ENCODE peak calls at places on chromosomes 16 and 17, in eight cellular contexts. One of them, this sample, is unnamed.

GRCh38 chr16:23520500-23520899 is 10.2 kb upstream of the GGA2 start:
- DNase-seq in PC-3: no peak
- DNase-seq in neural crest cell: no peak
- DNase-seq in adrenal gland: no peak
- DNase-seq in ovary: no peak
- DNase-seq in tibial artery: no peak
- DNase-seq in DND-41: no peak
- DNase-seq in HCT116: no peak
- DNase-seq in this sample: no peak

GRCh38 chr16:68760671-68761275 is 23.7 kb downstream of the CDH1 start:
- DNase-seq in adrenal gland: no peak
- DNase-seq in tibial artery: no peak
- DNase-seq in PC-3: peak
- DNase-seq in DND-41: no peak
- DNase-seq in HCT116: no peak
- DNase-seq in neural crest cell: no peak
- DNase-seq in ovary: no peak
- DNase-seq in this sample: peak

GRCh38 chr16:70693231-70693671 is 7.4 kb upstream of the MTSS2 start:
- DNase-seq in DND-41: no peak
- DNase-seq in PC-3: no peak
- DNase-seq in adrenal gland: no peak
- DNase-seq in ovary: peak
- DNase-seq in HCT116: no peak
- DNase-seq in tibial artery: peak
- DNase-seq in neural crest cell: no peak
- DNase-seq in this sample: no peak

GRCh38 chr17:7839890-7840260 is 5.9 kb downstream of the KDM6B start:
- DNase-seq in neural crest cell: no peak
- DNase-seq in tibial artery: no peak
- DNase-seq in HCT116: no peak
- DNase-seq in ovary: no peak
- DNase-seq in DND-41: no peak
- DNase-seq in PC-3: no peak
- DNase-seq in adrenal gland: no peak
- DNase-seq in this sample: peak

GRCh38 chr17:11135819-11136218 is 105.2 kb upstream of the SHISA6 start:
- DNase-seq in HCT116: no peak
- DNase-seq in PC-3: no peak
- DNase-seq in DND-41: no peak
- DNase-seq in neural crest cell: no peak
- DNase-seq in adrenal gland: no peak
- DNase-seq in ovary: no peak
- DNase-seq in tibial artery: no peak
- DNase-seq in this sample: no peak

GRCh38 chr17:11803635-11804034 is 193.6 kb downstream of the ZNF18 start:
- DNase-seq in tibial artery: no peak
- DNase-seq in DND-41: no peak
- DNase-seq in ovary: no peak
- DNase-seq in adrenal gland: no peak
- DNase-seq in HCT116: no peak
- DNase-seq in PC-3: no peak
- DNase-seq in neural crest cell: no peak
- DNase-seq in this sample: no peak

GRCh38 chr17:64091571-64091970 is 38.4 kb downstream of the ERN1 start:
- DNase-seq in DND-41: no peak
- DNase-seq in PC-3: no peak
- DNase-seq in neural crest cell: no peak
- DNase-seq in adrenal gland: no peak
- DNase-seq in ovary: no peak
- DNase-seq in tibial artery: no peak
- DNase-seq in HCT116: no peak
- DNase-seq in this sample: no peak

GRCh38 chr16:48963306-48963705 is 318.3 kb downstream of the CBLN1 start:
- DNase-seq in HCT116: peak
- DNase-seq in neural crest cell: no peak
- DNase-seq in PC-3: peak
- DNase-seq in DND-41: no peak
- DNase-seq in ovary: no peak
- DNase-seq in tibial artery: no peak
- DNase-seq in adrenal gland: peak
- DNase-seq in this sample: no peak

GRCh38 chr17:35603674-35604073 is 16.6 kb downstream of the AP2B1 start:
- DNase-seq in DND-41: no peak
- DNase-seq in ovary: no peak
- DNase-seq in tibial artery: no peak
- DNase-seq in neural crest cell: no peak
- DNase-seq in adrenal gland: no peak
- DNase-seq in PC-3: no peak
- DNase-seq in HCT116: no peak
- DNase-seq in this sample: no peak

GRCh38 chr17:81735181-81736102 is 23.4 kb downstream of the SLC25A10 start:
- DNase-seq in HCT116: no peak
- DNase-seq in ovary: peak
- DNase-seq in PC-3: peak
- DNase-seq in tibial artery: no peak
- DNase-seq in adrenal gland: no peak
- DNase-seq in neural crest cell: no peak
- DNase-seq in DND-41: no peak
- DNase-seq in this sample: no peak

GRCh38 chr16:57755061-57755684 is 19.6 kb downstream of the KATNB1 start:
- DNase-seq in HCT116: no peak
- DNase-seq in DND-41: no peak
- DNase-seq in PC-3: no peak
- DNase-seq in neural crest cell: no peak
- DNase-seq in ovary: no peak
- DNase-seq in adrenal gland: no peak
- DNase-seq in tibial artery: no peak
- DNase-seq in this sample: no peak

GRCh38 chr16:12171206-12171605 is 194.7 kb downstream of the SNX29 start:
- DNase-seq in PC-3: no peak
- DNase-seq in DND-41: no peak
- DNase-seq in neural crest cell: no peak
- DNase-seq in tibial artery: no peak
- DNase-seq in HCT116: no peak
- DNase-seq in ovary: no peak
- DNase-seq in adrenal gland: no peak
- DNase-seq in this sample: no peak

GRCh38 chr17:77564278-77564920 is 394.1 kb upstream of the TNRC6C start:
- DNase-seq in adrenal gland: no peak
- DNase-seq in HCT116: no peak
- DNase-seq in tibial artery: peak
- DNase-seq in DND-41: no peak
- DNase-seq in PC-3: no peak
- DNase-seq in ovary: no peak
- DNase-seq in neural crest cell: no peak
- DNase-seq in this sample: no peak

GRCh38 chr16:12057276-12057675 is 80.7 kb downstream of the SNX29 start:
- DNase-seq in PC-3: no peak
- DNase-seq in DND-41: no peak
- DNase-seq in tibial artery: no peak
- DNase-seq in adrenal gland: no peak
- DNase-seq in ovary: no peak
- DNase-seq in HCT116: no peak
- DNase-seq in neural crest cell: no peak
- DNase-seq in this sample: no peak

GRCh38 chr17:9529033-9529748 is 46.4 kb downstream of the STX8 start:
- DNase-seq in tibial artery: no peak
- DNase-seq in PC-3: peak
- DNase-seq in HCT116: no peak
- DNase-seq in neural crest cell: no peak
- DNase-seq in ovary: no peak
- DNase-seq in DND-41: no peak
- DNase-seq in adrenal gland: no peak
- DNase-seq in this sample: no peak

GRCh38 chr17:31313982-31314787 is at the start of gene EVI2B:
- DNase-seq in tibial artery: no peak
- DNase-seq in ovary: no peak
- DNase-seq in HCT116: no peak
- DNase-seq in PC-3: peak
- DNase-seq in neural crest cell: no peak
- DNase-seq in DND-41: no peak
- DNase-seq in adrenal gland: no peak
- DNase-seq in this sample: peak

DNA sequence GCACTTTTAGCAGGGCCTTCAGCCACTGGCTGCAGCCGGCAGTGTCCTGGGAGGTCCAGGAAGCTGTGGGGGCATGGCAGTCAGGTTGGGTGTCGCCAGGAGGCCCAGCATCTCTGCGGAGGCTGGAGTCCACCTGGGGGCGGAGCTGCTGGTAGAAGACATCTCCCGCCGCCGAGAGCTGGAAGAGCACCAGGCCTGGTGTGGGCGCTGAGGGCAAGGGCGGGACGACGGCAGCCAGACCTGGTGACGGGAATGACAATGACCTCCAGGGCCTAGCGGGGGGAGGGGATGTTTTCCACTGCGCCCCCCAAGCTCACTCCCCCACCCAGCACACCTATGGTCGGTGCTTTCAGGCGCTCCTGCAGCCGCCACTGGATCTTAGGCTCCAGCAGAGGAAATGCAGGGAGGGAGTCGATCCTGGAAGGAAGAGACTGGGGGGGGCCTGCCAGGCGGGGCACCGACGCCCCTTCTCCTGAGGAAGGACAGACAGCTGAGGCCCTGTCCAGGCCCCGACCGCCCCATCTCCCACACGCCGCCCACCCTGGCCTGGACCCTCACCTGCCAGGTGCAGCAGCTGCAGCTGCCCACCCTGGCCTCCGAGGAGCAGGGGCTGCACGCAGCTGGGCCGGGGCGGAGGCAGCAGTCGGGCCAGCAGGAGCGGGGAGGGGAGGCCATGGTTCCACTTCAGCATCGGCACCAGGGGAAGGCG is 7.1 kb downstream of the TAF1C start:
- DNase-seq in adrenal gland: no peak
- DNase-seq in HCT116: no peak
- DNase-seq in tibial artery: no peak
- DNase-seq in neural crest cell: no peak
- DNase-seq in ovary: no peak
- DNase-seq in PC-3: no peak
- DNase-seq in DND-41: no peak
- DNase-seq in this sample: no peak
- TF ChIP-seq CTCF in adrenal gland: no peak
- TF ChIP-seq CTCF in HCT116: no peak
- TF ChIP-seq CTCF in tibial artery: no peak
- TF ChIP-seq CTCF in neural crest cell: no peak
- TF ChIP-seq CTCF in ovary: no peak
- TF ChIP-seq CTCF in PC-3: no peak
- TF ChIP-seq CTCF in DND-41: no peak
- TF ChIP-seq CTCF in this sample: no peak

DNA sequence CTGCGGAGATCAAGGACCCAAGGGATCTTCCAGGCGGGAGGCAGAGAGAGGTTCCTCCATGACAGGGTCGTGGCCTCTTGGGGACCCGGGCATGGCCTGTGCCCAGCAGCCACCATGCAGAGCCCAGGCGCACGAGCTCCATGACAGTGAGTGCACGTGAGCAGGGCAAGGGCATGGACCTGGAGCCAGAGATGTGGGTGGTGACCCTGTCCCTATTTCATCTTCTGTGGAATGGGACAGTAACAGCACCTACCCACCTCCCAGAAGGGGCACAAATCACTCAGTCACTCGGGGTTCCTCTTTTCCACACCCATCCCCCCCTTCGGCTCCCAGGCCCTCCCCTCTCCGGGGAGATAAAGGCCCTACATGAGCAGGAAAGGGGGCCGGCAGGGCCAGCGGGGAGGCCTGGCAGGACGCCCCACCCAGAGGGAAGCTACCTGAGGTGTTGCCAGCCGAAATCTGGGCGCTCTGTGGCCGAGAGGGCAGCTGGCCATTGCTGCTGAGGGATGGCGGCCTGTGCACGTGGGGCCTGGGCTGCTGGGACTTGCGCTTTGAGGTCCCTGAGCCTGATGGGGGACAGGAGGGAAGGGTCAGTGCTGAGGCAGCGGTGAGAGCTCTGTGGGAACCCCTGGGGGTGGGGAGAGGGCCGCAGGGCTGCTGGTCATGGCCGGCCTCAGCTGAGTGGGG is 10.4 kb downstream of the UBALD2 start:
- DNase-seq in ovary: no peak
- DNase-seq in tibial artery: no peak
- DNase-seq in adrenal gland: no peak
- DNase-seq in DND-41: no peak
- DNase-seq in PC-3: no peak
- DNase-seq in HCT116: no peak
- DNase-seq in neural crest cell: no peak
- DNase-seq in this sample: no peak
- TF ChIP-seq CTCF in ovary: no peak
- TF ChIP-seq CTCF in tibial artery: no peak
- TF ChIP-seq CTCF in adrenal gland: no peak
- TF ChIP-seq CTCF in DND-41: no peak
- TF ChIP-seq CTCF in PC-3: no peak
- TF ChIP-seq CTCF in HCT116: no peak
- TF ChIP-seq CTCF in neural crest cell: no peak
- TF ChIP-seq CTCF in this sample: no peak

GRCh38 chr16:660459-661183 is 7.3 kb upstream of the RHOT2 start:
- DNase-seq in ovary: peak
- DNase-seq in neural crest cell: peak
- DNase-seq in PC-3: peak
- DNase-seq in adrenal gland: peak
- DNase-seq in DND-41: no peak
- DNase-seq in HCT116: peak
- DNase-seq in tibial artery: peak
- DNase-seq in this sample: peak

GRCh38 chr16:662597-662996 is 5.3 kb upstream of the RHOT2 start:
- DNase-seq in DND-41: no peak
- DNase-seq in neural crest cell: no peak
- DNase-seq in tibial artery: no peak
- DNase-seq in adrenal gland: no peak
- DNase-seq in HCT116: no peak
- DNase-seq in PC-3: no peak
- DNase-seq in ovary: no peak
- DNase-seq in this sample: no peak

GRCh38 chr16:662095-662494 is 5.8 kb upstream of the RHOT2 start:
- DNase-seq in adrenal gland: no peak
- DNase-seq in tibial artery: no peak
- DNase-seq in DND-41: no peak
- DNase-seq in PC-3: no peak
- DNase-seq in neural crest cell: no peak
- DNase-seq in HCT116: no peak
- DNase-seq in ovary: no peak
- DNase-seq in this sample: no peak

GRCh38 chr16:660132-660458 is 7.8 kb upstream of the RHOT2 start:
- DNase-seq in HCT116: no peak
- DNase-seq in DND-41: no peak
- DNase-seq in tibial artery: no peak
- DNase-seq in neural crest cell: no peak
- DNase-seq in ovary: no peak
- DNase-seq in adrenal gland: no peak
- DNase-seq in PC-3: no peak
- DNase-seq in this sample: no peak

GRCh38 chr16:661184-661821 is 6.6 kb upstream of the RHOT2 start:
- DNase-seq in PC-3: no peak
- DNase-seq in neural crest cell: no peak
- DNase-seq in adrenal gland: no peak
- DNase-seq in HCT116: no peak
- DNase-seq in DND-41: no peak
- DNase-seq in ovary: no peak
- DNase-seq in tibial artery: no peak
- DNase-seq in this sample: no peak
- TF ChIP-seq CTCF in PC-3: no peak
- TF ChIP-seq CTCF in neural crest cell: no peak
- TF ChIP-seq CTCF in adrenal gland: no peak
- TF ChIP-seq CTCF in HCT116: no peak
- TF ChIP-seq CTCF in DND-41: no peak
- TF ChIP-seq CTCF in ovary: no peak
- TF ChIP-seq CTCF in tibial artery: no peak
- TF ChIP-seq CTCF in this sample: no peak

GRCh38 chr16:2486645-2487516 is 12.0 kb downstream of the TBC1D24 start:
- DNase-seq in adrenal gland: no peak
- DNase-seq in neural crest cell: no peak
- DNase-seq in DND-41: no peak
- DNase-seq in PC-3: no peak
- DNase-seq in HCT116: no peak
- DNase-seq in tibial artery: no peak
- DNase-seq in ovary: no peak
- DNase-seq in this sample: no peak
- TF ChIP-seq CTCF in adrenal gland: no peak
- TF ChIP-seq CTCF in neural crest cell: no peak
- TF ChIP-seq CTCF in DND-41: no peak
- TF ChIP-seq CTCF in PC-3: no peak
- TF ChIP-seq CTCF in HCT116: no peak
- TF ChIP-seq CTCF in tibial artery: no peak
- TF ChIP-seq CTCF in ovary: no peak
- TF ChIP-seq CTCF in this sample: peak